ENCODE peak calls at places on chromosomes 7 and 10, in six cellular contexts. U is NCI-H2081; O is activated T-cell treated with anti-CD3 and anti-CD28 coated beads, Interleukin-2, amount 50 U/mL, for 24 hours; Q is aorta; N is CD8-positive, alpha-beta T cell; A is Calu3. E is an unnamed sample.

GRCh38 chr10:96235326-96236089 is 35.9 kb downstream of the BLNK start:
- DNase-seq in A (no peak), U (no peak), N (no peak), O (no peak), Q (no peak), E (peak)

GRCh38 chr7:37186753-37187152 is 261.9 kb downstream of the ELMO1 start:
- DNase-seq in A (no peak), N (no peak), Q (no peak), O (no peak), U (peak), E (no peak)

GRCh38 chr7:127682140-127682539 is 30.1 kb downstream of the SND1 start:
- DNase-seq in O (no peak), Q (no peak), A (no peak), N (no peak), U (no peak), E (no peak)

GRCh38 chr10:88525371-88526079 is 57.6 kb downstream of the RNLS start:
- DNase-seq in A (peak), U (no peak), Q (no peak), N (no peak), O (no peak), E (peak)

GRCh38 chr10:71344916-71345557 is 26.0 kb downstream of the SLC29A3 start:
- DNase-seq in Q (no peak), U (no peak), N (no peak), O (no peak), A (no peak), E (no peak)

GRCh38 chr7:135757719-135758411 is 9.3 kb upstream of the FAM180A start:
- DNase-seq in U (no peak), A (no peak), O (no peak), N (no peak), Q (peak), E (no peak)

GRCh38 chr7:26343320-26343832 is 51.7 kb downstream of the SNX10 start:
- DNase-seq in Q (no peak), A (no peak), O (no peak), U (no peak), N (no peak), E (no peak)

GRCh38 chr7:42217053-42217452 is 20.0 kb downstream of the GLI3 start:
- DNase-seq in N (no peak), Q (no peak), A (no peak), U (no peak), O (no peak), E (no peak)

GRCh38 chr10:124409696-124410095 is 9.0 kb downstream of the OAT start:
- DNase-seq in N (no peak), Q (no peak), O (no peak), U (no peak), A (no peak), E (no peak)

GRCh38 chr10:66187096-66187733 is 738.6 kb upstream of the LRRTM3 start:
- DNase-seq in U (no peak), A (no peak), N (no peak), Q (no peak), O (no peak), E (no peak)

GRCh38 chr7:110142939-110143526 is 947.9 kb upstream of the LRRN3 start:
- DNase-seq in N (no peak), U (no peak), O (no peak), Q (no peak), A (no peak), E (no peak)

GRCh38 chr7:75977741-75978140 is 16.7 kb downstream of the TMEM120A start:
- DNase-seq in N (no peak), Q (peak), O (no peak), A (no peak), U (no peak), E (no peak)

GRCh38 chr7:11130601-11131000 is 156.9 kb downstream of the PHF14 start:
- DNase-seq in O (no peak), U (no peak), A (no peak), N (no peak), Q (no peak), E (no peak)

GRCh38 chr10:86654411-86655172 is at the start of gene OPN4:
- DNase-seq in O (peak), U (no peak), Q (peak), N (no peak), A (no peak), E (no peak)